ENCODE peak calls at places on chromosomes 1 and 21, in five cellular contexts. K is transverse colon, S is HCT116, U is testis, Y is breast epithelium. O is an unnamed sample.
A peak's percentile ranks its signal among the peaks of the same experiment; 100 is the strongest.

GRCh38 chr1:94772230-94772641 is 47.9 kb upstream of the SLC44A3 start:
- DNase-seq in S (no peak), K (no peak), Y (no peak), U (no peak), O (no peak)

GRCh38 chr1:31344503-31344902 is 28.4 kb downstream of the FABP3 start:
- DNase-seq in S (no peak), Y (no peak), K (no peak), U (no peak), O (no peak)

GRCh38 chr21:43334214-43334958 is 92.5 kb downstream of the SIK1 start:
- DNase-seq in U (no peak), K (no peak), S (no peak), Y (no peak), O (no peak)

GRCh38 chr1:25541889-25542658 is 1.3 kb upstream of the LDLRAP1 start:
- DNase-seq in Y (no peak), S (no peak), K (no peak), U (no peak), O (no peak)

GRCh38 chr1:63928197-63929105 is 154.6 kb downstream of the ROR1 start:
- DNase-seq in Y (no peak), K (no peak), U (no peak), S (no peak), O (no peak)

GRCh38 chr21:38244885-38245869 is 11.6 kb upstream of the KCNJ15 start:
- DNase-seq in S (no peak), K (no peak), Y (no peak), U (no peak), O (peak; percentile 74)

GRCh38 chr1:155706101-155706619 is 17.3 kb downstream of the DAP3 start:
- DNase-seq in K (no peak), S (peak; percentile 24), Y (no peak), U (no peak), O (no peak)

GRCh38 chr21:44455524-44456206 is 355 bp downstream of the LRRC3 start:
- DNase-seq in Y (no peak), U (peak; percentile 57), K (peak; percentile 59), S (no peak), O (no peak)

GRCh38 chr1:227351443-227351842 is 33.2 kb upstream of the CDC42BPA start:
- DNase-seq in U (no peak), Y (no peak), S (no peak), K (no peak), O (no peak)

GRCh38 chr21:26070121-26070520 is 100.4 kb downstream of the APP start:
- DNase-seq in Y (no peak), U (no peak), K (no peak), S (no peak), O (no peak)

GRCh38 chr21:32844076-32844475 is 72.5 kb upstream of the PAXBP1 start:
- DNase-seq in Y (no peak), U (no peak), K (no peak), S (no peak), O (no peak)

GRCh38 chr21:42233067-42233981 is 14.4 kb downstream of the ABCG1 start:
- DNase-seq in U (peak; percentile 67), S (no peak), K (peak; percentile 77), Y (no peak), O (no peak)

GRCh38 chr1:150420560-150421265 is 56.8 kb downstream of the RPRD2 start:
- DNase-seq in U (no peak), Y (no peak), K (no peak), S (no peak), O (no peak)

GRCh38 chr21:39984613-39985012 is 117.4 kb downstream of the PCP4 start:
- DNase-seq in S (no peak), K (no peak), U (no peak), Y (no peak), O (no peak)
- H3K4me3 ChIP-seq in S (no peak overlapping the region), K (no peak overlapping the region), U (no peak overlapping the region), Y (no peak overlapping the region), O (no peak overlapping the region)

DNA sequence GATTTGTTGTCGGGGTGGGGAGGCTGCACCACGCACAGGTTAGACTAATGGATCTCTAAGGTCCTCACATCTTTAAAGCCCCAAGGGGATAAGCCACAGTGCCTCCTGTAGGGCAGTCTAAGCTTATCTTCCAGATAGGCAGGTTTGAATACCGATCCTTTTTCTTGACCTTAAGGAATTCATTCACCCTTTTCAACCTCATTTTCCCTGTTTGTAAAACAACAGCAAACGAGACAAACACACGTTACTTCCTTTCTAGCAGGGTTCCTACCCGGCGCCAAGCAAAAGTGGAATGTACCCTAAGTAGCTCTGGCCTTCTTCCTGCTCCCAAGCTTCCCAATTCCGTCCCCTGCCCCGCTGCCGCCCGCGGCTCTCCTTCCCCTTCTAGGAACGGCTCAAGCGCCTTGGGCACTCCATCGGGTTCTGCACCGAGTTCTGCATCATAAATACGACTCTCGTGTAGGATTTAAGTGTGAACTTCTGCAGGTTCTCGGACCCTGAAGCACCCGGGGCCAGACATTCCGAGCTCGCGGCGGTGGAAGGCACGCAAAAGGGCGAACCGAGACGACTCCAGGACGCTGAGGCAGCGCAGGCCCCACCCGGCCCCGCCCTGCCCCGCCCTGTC is 548 bp upstream of the CDC20 start:
- DNase-seq in S (peak; percentile 49), K (peak; percentile 64), U (no peak), Y (no peak), O (no peak)
- TF ChIP-seq CTCF in S (peak; percentile 67), K (peak; percentile 53), U (no peak), Y (no peak), O (peak; percentile 56)

GRCh38 chr1:23563003-23563402 is 3.7 kb upstream of the ID3 start:
- DNase-seq in S (no peak), Y (no peak), U (no peak), K (no peak), O (no peak)

GRCh38 chr1:23562138-23562819 is 3.0 kb upstream of the ID3 start:
- DNase-seq in K (peak; percentile 93), Y (peak; percentile 91), S (peak; percentile 90), U (peak; percentile 90), O (peak; percentile 92)

GRCh38 chr1:23559985-23560755 is 869 bp upstream of the ID3 start:
- DNase-seq in S (no peak), U (no peak), K (no peak), Y (no peak), O (no peak)

GRCh38 chr1:23561813-23562100 is 2.5 kb upstream of the ID3 start:
- DNase-seq in K (no peak), S (no peak), Y (no peak), U (no peak), O (no peak)

GRCh38 chr1:23561076-23561812 is 1.9 kb upstream of the ID3 start:
- DNase-seq in S (no peak), K (no peak), Y (no peak), U (no peak), O (no peak)
- H3K27ac ChIP-seq in S (peak overlapping the region; percentile 87), K (peak overlapping the region; percentile 96), Y (peak overlapping the region; percentile 94), U (peak overlapping the region; percentile 88), O (peak overlapping the region; percentile 98)

GRCh38 chr1:12539705-12540579 is 78.1 kb downstream of the DHRS3 start:
- DNase-seq in U (no peak), K (peak; percentile 69), Y (no peak), S (peak; percentile 83), O (peak; percentile 79)
- H3K4me3 ChIP-seq in U (no peak overlapping the region), K (no peak overlapping the region), Y (peak overlapping the region; percentile 27), S (peak overlapping the region; percentile 48), O (no peak overlapping the region)

O was measured in AG04450.